ENCODE peak calls at places on chromosomes 11 and 22, in nine cellular contexts. P is mucosa of gallbladder; U is CD8-positive, alpha-beta memory T cell; L is GM19239; V is H9; G is stimulated activated CD8-positive, alpha-beta memory T cell treated with anti-CD3 and anti-CD28 coated beads, Interleukin-7, amount 100 ng/mL, for 24 hours; O is activated T-helper 9 cell treated with anti-CD3 and anti-CD28 coated beads, Interleukin-2, amount 50 U/mL, for 16 hours; T is HFFc6; J is keratinocyte. W is an unnamed sample.

GRCh38 chr22:50260801-50261614 is 475 bp downstream of the MAPK12 start:
- DNase-seq in P (no peak), U (no peak), L (peak), V (no peak), G (no peak), O (no peak), T (peak), J (no peak), W (no peak)

GRCh38 chr11:1064167-1064566 is 10.5 kb upstream of the MUC2 start:
- DNase-seq in P (no peak), U (no peak), L (no peak), V (no peak), G (no peak), O (no peak), T (no peak), J (no peak), W (no peak)

GRCh38 chr11:72599325-72600117 is 74.7 kb downstream of the PDE2A start:
- DNase-seq in P (no peak), U (no peak), L (no peak), V (peak), G (no peak), O (no peak), T (no peak), J (no peak), W (no peak)

GRCh38 chr11:76524919-76525318 is 80.1 kb downstream of the EMSY start:
- DNase-seq in P (peak), U (no peak), L (no peak), V (no peak), G (no peak), O (no peak), T (peak), J (no peak), W (no peak)

GRCh38 chr22:31647516-31647915 is 14.5 kb downstream of the PISD start:
- DNase-seq in P (no peak), U (no peak), L (no peak), V (no peak), G (no peak), O (no peak), T (peak), J (no peak), W (no peak)

GRCh38 chr11:87056091-87056490 is 18.4 kb downstream of the TMEM135 start:
- DNase-seq in P (no peak), U (no peak), L (no peak), V (no peak), G (no peak), O (no peak), T (no peak), J (no peak), W (no peak)

GRCh38 chr11:125690006-125690405 is 9.4 kb upstream of the ACRV1 start:
- DNase-seq in P (no peak), U (no peak), L (no peak), V (no peak), G (no peak), O (no peak), T (no peak), J (no peak), W (no peak)

GRCh38 chr22:28801845-28802594 is 1.7 kb upstream of the XBP1 start:
- DNase-seq in P (peak), U (no peak), L (no peak), V (no peak), G (no peak), O (no peak), T (no peak), J (no peak), W (no peak)

GRCh38 chr11:128437137-128437536 is 150.2 kb downstream of the ETS1 start:
- DNase-seq in P (no peak), U (no peak), L (no peak), V (no peak), G (no peak), O (no peak), T (peak), J (no peak), W (no peak)

GRCh38 chr22:34150023-34150422 is 229.7 kb upstream of the LARGE1 start:
- DNase-seq in P (no peak), U (no peak), L (no peak), V (no peak), G (no peak), O (no peak), T (no peak), J (no peak), W (no peak)

GRCh38 chr22:27224485-27225364 is 567.3 kb downstream of the MIAT start:
- DNase-seq in P (no peak), U (no peak), L (no peak), V (no peak), G (no peak), O (no peak), T (no peak), J (no peak), W (no peak)

GRCh38 chr11:6297831-6298230 is 22.5 kb downstream of the CAVIN3 start:
- DNase-seq in P (no peak), U (no peak), L (no peak), V (no peak), G (no peak), O (no peak), T (no peak), J (no peak), W (no peak)

GRCh38 chr11:108559340-108559739 is 34.2 kb downstream of the EXPH5 start:
- DNase-seq in P (no peak), U (no peak), L (no peak), V (no peak), G (no peak), O (no peak), T (peak), J (no peak), W (no peak)

GRCh38 chr11:61509058-61510029 is 795 bp downstream of the LRRC10B start:
- DNase-seq in P (peak), U (peak), L (peak), V (peak), G (peak), O (peak), T (no peak), J (peak), W (peak)

GRCh38 chr11:12629601-12630313 is 44.5 kb upstream of the TEAD1 start:
- DNase-seq in P (no peak), U (no peak), L (no peak), V (no peak), G (no peak), O (no peak), T (peak), J (no peak), W (no peak)

GRCh38 chr22:36197601-36198146 is 3.9 kb downstream of the APOL4 start:
- DNase-seq in P (no peak), U (no peak), L (peak), V (no peak), G (no peak), O (no peak), T (no peak), J (no peak), W (no peak)

GRCh38 chr11:74478877-74479276 is 11.5 kb upstream of the KCNE3 start:
- DNase-seq in P (no peak), U (no peak), L (no peak), V (no peak), G (no peak), O (no peak), T (no peak), J (no peak), W (no peak)

GRCh38 chr11:128316541-128317206 is 270.7 kb downstream of the ETS1 start:
- DNase-seq in P (no peak), U (no peak), L (no peak), V (no peak), G (no peak), O (no peak), T (no peak), J (no peak), W (no peak)

GRCh38 chr11:46590740-46591606 is 2.9 kb downstream of the AMBRA1 start:
- DNase-seq in P (no peak), U (no peak), L (no peak), V (no peak), G (no peak), O (no peak), T (no peak), J (no peak), W (no peak)

GRCh38 chr22:24417901-24418641 is 9.3 kb upstream of the ADORA2A start:
- DNase-seq in P (no peak), U (no peak), L (no peak), V (no peak), G (no peak), O (no peak), T (no peak), J (no peak), W (no peak)

GRCh38 chr11:771617-772204 is 5.6 kb downstream of the GATD1 start:
- DNase-seq in P (no peak), U (no peak), L (no peak), V (peak), G (no peak), O (no peak), T (no peak), J (no peak), W (no peak)

GRCh38 chr11:8624698-8625097 is 30.7 kb upstream of the STK33 start:
- DNase-seq in P (no peak), U (no peak), L (no peak), V (no peak), G (no peak), O (no peak), T (no peak), J (no peak), W (no peak)

GRCh38 chr11:30155428-30155827 is 75.4 kb upstream of the FSHB start:
- DNase-seq in P (no peak), U (no peak), L (no peak), V (no peak), G (no peak), O (no peak), T (no peak), J (no peak), W (no peak)

GRCh38 chr11:11786771-11787170 is 55.0 kb upstream of the USP47 start:
- DNase-seq in P (no peak), U (no peak), L (no peak), V (no peak), G (no peak), O (no peak), T (peak), J (no peak), W (no peak)

W was measured in stimulated activated CD4-positive, alpha-beta T cell treated with anti-CD3 and anti-CD28 coated beads, Interleukin-4, amount 100 ng/mL, for 48 hours.